ENCODE peak calls at places on chromosomes 3 and 15, in seven cellular contexts. F, A, X, Z, D, R and P are unnamed samples.

GRCh38 chr3:45644467-45645201 is 44.6 kb upstream of the SACM1L start:
- DNase-seq in F (no peak), A (no peak), X (no peak), Z (no peak), D (peak; percentile 82), R (no peak), P (no peak)

GRCh38 chr3:53234841-53235232 is 21.0 kb downstream of the TKT start:
- DNase-seq in F (no peak), A (no peak), X (no peak), Z (no peak), D (no peak), R (no peak), P (no peak)

GRCh38 chr15:93071469-93071891 is 17.5 kb downstream of the RGMA start:
- DNase-seq in F (no peak), A (no peak), X (no peak), Z (no peak), D (peak; percentile 38), R (no peak), P (no peak)

GRCh38 chr15:73388256-73388781 is 19.6 kb upstream of the HCN4 start:
- DNase-seq in F (no peak), A (no peak), X (no peak), Z (no peak), D (peak; percentile 49), R (peak; percentile 35), P (no peak)

GRCh38 chr3:134832585-134832984 is 37.5 kb downstream of the EPHB1 start:
- DNase-seq in F (no peak), A (no peak), X (no peak), Z (no peak), D (no peak), R (no peak), P (no peak)

GRCh38 chr3:14397531-14397930 is 4.9 kb upstream of the SLC6A6 start:
- DNase-seq in F (no peak), A (peak; percentile 28), X (no peak), Z (no peak), D (no peak), R (no peak), P (no peak)

GRCh38 chr3:851098-851790 is 241.6 kb upstream of the CNTN6 start:
- DNase-seq in F (no peak), A (no peak), X (no peak), Z (no peak), D (no peak), R (no peak), P (peak; percentile 11)

GRCh38 chr3:178267158-178267838 is 268.9 kb upstream of the KCNMB2 start:
- DNase-seq in F (no peak), A (no peak), X (no peak), Z (no peak), D (no peak), R (no peak), P (no peak)

GRCh38 chr15:49466119-49466518 is 43.1 kb downstream of the FGF7 start:
- DNase-seq in F (no peak), A (no peak), X (no peak), Z (no peak), D (no peak), R (no peak), P (no peak)

GRCh38 chr15:51311510-51311909 is 26.9 kb downstream of the CYP19A1 start:
- DNase-seq in F (no peak), A (no peak), X (no peak), Z (no peak), D (no peak), R (no peak), P (no peak)

GRCh38 chr3:59388555-59389280 is 338.9 kb upstream of the CFAP20DC start:
- DNase-seq in F (no peak), A (no peak), X (no peak), Z (no peak), D (no peak), R (no peak), P (no peak)

GRCh38 chr3:99499235-99499798 is 139.1 kb upstream of the COL8A1 start:
- DNase-seq in F (peak; percentile 51), A (no peak), X (peak; percentile 49), Z (no peak), D (peak; percentile 78), R (peak; percentile 44), P (peak; percentile 33)

GRCh38 chr15:61687651-61688050 is 372.6 kb downstream of the VPS13C start:
- DNase-seq in F (peak; percentile 12), A (no peak), X (no peak), Z (no peak), D (no peak), R (no peak), P (no peak)

GRCh38 chr15:98785796-98786581 is 137.7 kb downstream of the IGF1R start:
- DNase-seq in F (no peak), A (no peak), X (no peak), Z (no peak), D (no peak), R (peak; percentile 43), P (peak; percentile 57)

GRCh38 chr15:36798366-36798765 is 218.9 kb downstream of the CDIN1 start:
- DNase-seq in F (no peak), A (no peak), X (no peak), Z (no peak), D (no peak), R (no peak), P (no peak)

GRCh38 chr15:37017031-37017625 is 83.2 kb downstream of the MEIS2 start:
- DNase-seq in F (no peak), A (no peak), X (no peak), Z (no peak), D (no peak), R (no peak), P (no peak)

GRCh38 chr15:67547836-67548531 is 5.5 kb downstream of the MAP2K5 start:
- DNase-seq in F (no peak), A (no peak), X (no peak), Z (no peak), D (peak; percentile 52), R (no peak), P (no peak)

GRCh38 chr15:50953302-50953701 is 44.8 kb downstream of the AP4E1 start:
- DNase-seq in F (no peak), A (no peak), X (no peak), Z (no peak), D (peak; percentile 60), R (no peak), P (no peak)

GRCh38 chr3:141243295-141243707 is 11.7 kb downstream of the PXYLP1 start:
- DNase-seq in F (no peak), A (peak; percentile 39), X (no peak), Z (no peak), D (no peak), R (no peak), P (no peak)

GRCh38 chr3:26452363-26452762 is 170.2 kb upstream of the LRRC3B start:
- DNase-seq in F (no peak), A (no peak), X (no peak), Z (no peak), D (no peak), R (no peak), P (no peak)

GRCh38 chr3:73498764-73499622 is 125.7 kb downstream of the PDZRN3 start:
- DNase-seq in F (peak; percentile 66), A (no peak), X (no peak), Z (no peak), D (no peak), R (no peak), P (no peak)

GRCh38 chr3:101865751-101866509 is 16.6 kb downstream of the NFKBIZ start:
- DNase-seq in F (no peak), A (no peak), X (no peak), Z (no peak), D (no peak), R (peak; percentile 73), P (no peak)

GRCh38 chr3:16884084-16884747 is 539 bp upstream of the PLCL2 start:
- DNase-seq in F (no peak), A (peak; percentile 70), X (peak; percentile 91), Z (no peak), D (peak; percentile 39), R (peak; percentile 98), P (peak; percentile 73)

GRCh38 chr15:62739507-62739906 is 303.0 kb upstream of the TPM1 start:
- DNase-seq in F (no peak), A (no peak), X (no peak), Z (no peak), D (peak; percentile 8), R (no peak), P (no peak)

GRCh38 chr3:16071246-16071645 is 103.2 kb upstream of the GALNT15 start:
- DNase-seq in F (no peak), A (no peak), X (no peak), Z (no peak), D (no peak), R (no peak), P (no peak)

GRCh38 chr3:184523825-184524615 is 37.6 kb upstream of the EPHB3 start:
- DNase-seq in F (no peak), A (peak; percentile 63), X (no peak), Z (no peak), D (peak; percentile 77), R (peak; percentile 43), P (peak; percentile 38)

GRCh38 chr3:81931852-81932251 is 170.4 kb upstream of the GBE1 start:
- DNase-seq in F (no peak), A (no peak), X (no peak), Z (no peak), D (no peak), R (no peak), P (no peak)

GRCh38 chr3:46184469-46184868 is 23.6 kb downstream of the CCR1 start:
- DNase-seq in F (no peak), A (no peak), X (no peak), Z (peak; percentile 47), D (peak; percentile 70), R (no peak), P (no peak)

GRCh38 chr15:42650208-42651066 is 75.0 kb downstream of the STARD9 start:
- DNase-seq in F (peak; percentile 63), A (peak; percentile 79), X (peak; percentile 66), Z (no peak), D (peak; percentile 85), R (peak; percentile 69), P (peak; percentile 27)

GRCh38 chr3:185645596-185646381 is 59.7 kb downstream of the SENP2 start:
- DNase-seq in F (peak; percentile 41), A (no peak), X (no peak), Z (no peak), D (no peak), R (peak; percentile 55), P (no peak)

GRCh38 chr3:4935347-4935746 is 43.9 kb upstream of the BHLHE40 start:
- DNase-seq in F (no peak), A (peak; percentile 39), X (no peak), Z (no peak), D (no peak), R (no peak), P (no peak)

GRCh38 chr3:70658779-70659310 is 346.4 kb upstream of the MDFIC2 start:
- DNase-seq in F (no peak), A (no peak), X (no peak), Z (no peak), D (no peak), R (no peak), P (no peak)

GRCh38 chr15:100861511-100861991 is 18.1 kb upstream of the ALDH1A3 start:
- DNase-seq in F (no peak), A (no peak), X (no peak), Z (no peak), D (no peak), R (no peak), P (no peak)

GRCh38 chr3:75294124-75294523 is 370.0 kb upstream of the FRG2C start:
- DNase-seq in F (peak; percentile 11), A (no peak), X (peak; percentile 49), Z (no peak), D (peak; percentile 16), R (peak; percentile 63), P (peak; percentile 23)

GRCh38 chr3:188926741-188927650 is 244.8 kb upstream of the TPRG1 start:
- DNase-seq in F (no peak), A (no peak), X (no peak), Z (no peak), D (no peak), R (no peak), P (no peak)

GRCh38 chr3:60064210-60065178 is 1014.7 kb upstream of the CFAP20DC start:
- DNase-seq in F (no peak), A (no peak), X (no peak), Z (no peak), D (peak; percentile 82), R (no peak), P (no peak)

GRCh38 chr3:125374501-125374995 is 577 bp downstream of the ZNF148 start:
- DNase-seq in F (peak; percentile 44), A (peak; percentile 36), X (peak; percentile 49), Z (no peak), D (peak; percentile 47), R (peak; percentile 82), P (peak; percentile 28)